ENCODE peak calls at places on chromosomes 1 and 21, in ten cellular contexts. Y is DND-41, J is ovary, B is heart left ventricle, H is tibial artery, E is mammary epithelial cell, I is iPS DF 6.9, Q is upper lobe of right lung, S is breast epithelium, U is kidney epithelial cell. P is an unnamed sample. For H3K27me3, the result is how much of the 10 kb centered on the place peaks cover.

GRCh38 chr1:154626456-154627246 is 18.7 kb upstream of the ADAR start:
- DNase-seq in B (no peak), Q (no peak), S (no peak), Y (no peak), I (no peak), H (no peak), J (no peak), E (no peak), U (no peak), P (peak)

GRCh38 chr1:64982134-64982533 is 15.8 kb upstream of the JAK1 start:
- DNase-seq in Y (no peak), Q (no peak), I (no peak), U (peak), J (no peak), B (no peak), E (no peak), S (no peak), H (no peak), P (no peak)

GRCh38 chr1:224592636-224593579 is 23.2 kb upstream of the CNIH3 start:
- DNase-seq in S (peak), J (no peak), I (no peak), U (peak), E (peak), Y (peak), Q (no peak), B (no peak), H (no peak), P (no peak)

GRCh38 chr1:37473431-37474050 is 839 bp upstream of the ZC3H12A start:
- DNase-seq in H (no peak), Y (no peak), I (no peak), Q (no peak), U (no peak), E (no peak), J (no peak), S (peak), B (no peak), P (no peak)

GRCh38 chr21:30479259-30479658 is 908 bp downstream of the KRTAP19-1 start:
- DNase-seq in Q (no peak), U (no peak), Y (no peak), S (no peak), I (no peak), H (no peak), E (no peak), J (no peak), B (no peak), P (no peak)

GRCh38 chr1:48039088-48040049 is 42.2 kb upstream of the TRABD2B start:
- DNase-seq in I (no peak), S (no peak), E (peak), B (peak), Q (no peak), H (peak), Y (no peak), J (no peak), U (peak), P (no peak)

GRCh38 chr1:238558156-238558555 is 667.4 kb upstream of the ZP4 start:
- DNase-seq in I (no peak), B (no peak), S (no peak), J (no peak), H (no peak), Q (no peak), Y (no peak), E (peak), U (peak), P (no peak)

GRCh38 chr1:48923116-48923515 is 146.4 kb upstream of the BEND5 start:
- DNase-seq in I (no peak), B (no peak), Q (no peak), S (no peak), J (no peak), U (no peak), E (no peak), Y (no peak), H (no peak), P (no peak)

GRCh38 chr1:76833151-76833550 is 34.1 kb upstream of the ST6GALNAC5 start:
- DNase-seq in I (no peak), J (no peak), S (no peak), B (no peak), H (no peak), Q (no peak), E (peak), Y (no peak), U (no peak), P (no peak)

GRCh38 chr21:35410123-35410522 is 361.0 kb upstream of the RUNX1 start:
- DNase-seq in Q (no peak), I (no peak), Y (no peak), J (no peak), B (no peak), U (no peak), S (no peak), E (no peak), H (no peak), P (no peak)

GRCh38 chr1:226888816-226889215 is 18.4 kb downstream of the PSEN2 start:
- DNase-seq in I (no peak), B (no peak), E (no peak), Y (no peak), Q (no peak), H (peak), J (no peak), U (no peak), S (no peak), P (no peak)

GRCh38 chr1:206998811-206999210 is 28.6 kb upstream of the FCAMR start:
- DNase-seq in B (no peak), J (no peak), U (no peak), Y (no peak), I (no peak), E (no peak), S (no peak), H (no peak), Q (no peak), P (no peak)

GRCh38 chr1:6927626-6928025 is 142.4 kb downstream of the CAMTA1 start:
- DNase-seq in Q (peak), Y (no peak), E (peak), U (no peak), S (peak), H (peak), I (no peak), J (no peak), B (no peak), P (no peak)

GRCh38 chr1:90851711-90852050 is 134.6 kb upstream of the BARHL2 start:
- DNase-seq in E (no peak), B (no peak), U (no peak), Y (no peak), Q (no peak), I (no peak), S (no peak), H (no peak), J (no peak), P (no peak)

GRCh38 chr1:90854559-90854958 is 137.5 kb upstream of the BARHL2 start:
- DNase-seq in E (no peak), U (no peak), J (no peak), Y (no peak), S (no peak), B (no peak), H (no peak), I (no peak), Q (no peak), P (no peak)

GRCh38 chr1:90850925-90851710 is 134.0 kb upstream of the BARHL2 start:
- DNase-seq in S (peak), B (peak), I (no peak), Q (peak), Y (no peak), U (peak), H (peak), E (peak), J (peak), P (peak)

DNA sequence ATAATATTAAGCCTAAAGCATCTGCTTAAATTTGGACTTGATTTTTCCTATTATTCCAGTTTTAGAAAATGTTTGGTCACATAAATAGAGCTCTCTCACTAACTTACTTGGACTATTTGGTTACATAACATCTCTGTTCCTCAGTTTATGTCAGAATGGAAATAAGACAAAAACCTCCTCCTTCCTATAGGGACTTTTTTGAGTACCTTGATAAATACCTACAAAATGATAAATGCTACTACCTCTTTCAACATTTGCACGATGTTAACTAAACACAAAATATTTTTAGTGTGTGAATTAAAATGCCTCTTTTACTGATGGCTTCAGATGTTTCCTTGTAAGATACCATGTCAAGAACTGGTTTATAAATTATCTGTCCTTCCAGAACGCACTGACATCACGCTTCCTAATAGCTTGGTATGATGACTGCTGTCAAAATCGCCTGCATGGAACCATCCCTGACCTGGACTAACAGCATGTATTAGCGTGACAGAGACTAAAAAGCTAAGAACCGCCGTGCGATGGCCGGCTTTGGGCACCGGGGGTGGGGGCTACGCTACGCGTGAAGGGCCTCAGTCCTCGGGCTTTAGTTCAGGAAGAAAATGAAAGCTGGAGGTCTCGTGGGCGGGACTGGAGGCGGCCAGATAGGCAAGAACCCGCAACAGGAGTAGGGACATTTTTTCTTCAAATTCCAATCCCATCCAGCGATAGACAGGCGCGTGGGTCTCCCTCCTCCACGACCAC is 133.3 kb upstream of the BARHL2 start:
- DNase-seq in S (no peak), B (peak), H (no peak), Q (peak), E (no peak), U (no peak), J (peak), I (no peak), Y (no peak), P (no peak)
- H3K27me3 ChIP-seq in S (under half), B (under half), H (under half), Q (under half), E (under half), U (under half), J (under half), I (under half), Y (under half), P (under half)

GRCh38 chr1:181626252-181626938 is 143.1 kb downstream of the CACNA1E start:
- DNase-seq in S (no peak), U (no peak), H (no peak), I (no peak), J (no peak), Q (no peak), E (no peak), Y (no peak), B (no peak), P (no peak)

GRCh38 chr1:181632960-181633359 is 149.6 kb downstream of the CACNA1E start:
- DNase-seq in I (no peak), Y (no peak), E (no peak), J (no peak), Q (no peak), H (no peak), B (no peak), U (no peak), S (no peak), P (no peak)

GRCh38 chr1:181630838-181631237 is 147.5 kb downstream of the CACNA1E start:
- DNase-seq in Q (peak), E (no peak), I (no peak), S (peak), J (no peak), U (no peak), H (no peak), Y (no peak), B (no peak), P (no peak)

GRCh38 chr1:181632492-181632891 is 149.2 kb downstream of the CACNA1E start:
- DNase-seq in U (no peak), H (no peak), I (no peak), B (no peak), Y (no peak), Q (no peak), J (no peak), S (no peak), E (no peak), P (no peak)

DNA sequence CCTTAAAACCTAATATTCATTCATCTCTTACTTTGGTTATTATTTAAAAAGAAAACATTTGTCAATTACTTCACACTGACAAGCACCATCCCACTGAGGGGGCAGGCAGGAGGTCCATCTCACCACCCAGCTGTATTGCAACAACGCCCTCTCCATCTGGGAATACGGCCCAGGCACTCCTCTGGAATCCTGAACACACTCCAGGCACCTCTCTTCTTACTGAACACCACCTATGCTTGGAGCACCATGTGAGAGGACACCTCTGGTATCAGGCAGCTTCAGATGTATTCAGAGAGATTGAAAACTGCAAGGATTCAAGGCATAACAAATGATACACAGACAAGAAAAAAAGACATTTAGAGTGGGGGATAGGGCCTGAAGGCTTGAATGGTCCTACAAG is 147.1 kb downstream of the CACNA1E start:
- DNase-seq in Q (no peak), H (no peak), B (no peak), E (no peak), S (no peak), U (no peak), J (no peak), I (no peak), Y (no peak), P (no peak)
- H3K27me3 ChIP-seq in Q (under half), H (under half), B (under half), E (under half), S (under half), U (under half), J (under half), I (under half), Y (under half), P (under half)

GRCh38 chr1:978835-979743 is 2.8 kb downstream of the PERM1 start:
- DNase-seq in U (no peak), B (peak), H (no peak), Y (no peak), Q (peak), I (no peak), J (peak), E (no peak), S (no peak), P (no peak)
- H3K27me3 ChIP-seq in U (under half), B (under half), H (under half), Y (under half), Q (under half), I (under half), J (under half), E (under half), S (under half), P (under half)

GRCh38 chr1:213939888-213940287 is 47.9 kb upstream of the PROX1 start:
- DNase-seq in B (no peak), Q (no peak), S (no peak), J (no peak), E (no peak), U (no peak), I (no peak), Y (no peak), H (no peak), P (no peak)

GRCh38 chr1:213936571-213936970 is 51.2 kb upstream of the PROX1 start:
- DNase-seq in Q (no peak), E (no peak), I (no peak), H (no peak), U (no peak), S (no peak), B (no peak), J (no peak), Y (no peak), P (no peak)

GRCh38 chr1:213938776-213939175 is 49.0 kb upstream of the PROX1 start:
- DNase-seq in U (no peak), S (no peak), Q (no peak), Y (no peak), I (no peak), J (no peak), H (no peak), B (no peak), E (no peak), P (no peak)

DNA sequence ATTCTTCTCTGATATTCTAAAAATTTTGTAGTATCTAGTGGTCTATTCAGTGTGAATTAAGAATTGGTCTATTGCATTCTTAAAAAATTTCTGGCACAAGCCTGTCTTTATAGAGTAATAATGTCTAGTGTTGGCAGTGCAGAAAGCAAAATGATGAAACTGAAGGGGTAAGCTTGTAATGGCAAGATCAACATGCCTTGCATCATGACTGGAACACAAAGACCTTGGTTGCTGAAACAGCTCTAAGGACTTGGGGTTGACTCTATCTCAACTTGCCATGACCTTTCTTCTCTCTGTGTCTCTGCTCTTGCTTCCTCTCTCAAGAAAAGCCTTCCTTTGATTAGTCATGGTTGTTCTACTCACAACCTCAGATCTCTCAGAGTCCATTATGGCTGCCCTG is 46.8 kb upstream of the PROX1 start:
- DNase-seq in Y (no peak), I (no peak), U (no peak), H (no peak), J (no peak), S (no peak), E (no peak), Q (no peak), B (no peak), P (no peak)
- H3K27me3 ChIP-seq in Y (under half), I (under half), U (under half), H (under half), J (under half), S (under half), E (under half), Q (under half), B (under half), P (under half)

DNA sequence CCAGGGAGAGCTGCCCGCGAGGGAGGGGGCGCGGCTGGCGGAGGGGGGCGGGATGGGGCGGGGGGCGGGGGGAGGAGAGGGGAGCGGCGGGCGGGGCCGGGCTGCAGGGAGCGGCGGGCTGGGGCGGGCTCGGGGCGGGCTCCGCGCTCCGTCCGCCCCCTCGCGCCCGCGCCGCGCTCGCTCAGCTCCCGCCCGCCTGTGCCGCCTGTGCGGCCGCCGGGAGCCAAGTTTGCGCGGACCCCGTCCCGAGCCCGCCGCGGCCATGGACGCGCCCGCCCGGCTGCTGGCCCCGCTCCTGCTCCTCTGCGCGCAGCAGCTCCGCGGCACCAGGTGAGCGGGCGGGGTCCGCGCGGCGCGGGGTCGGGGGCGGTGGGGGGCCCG is at the start of gene GABRD:
- DNase-seq in I (no peak), E (no peak), J (no peak), Q (no peak), B (no peak), S (no peak), H (no peak), U (no peak), Y (no peak), P (no peak)
- H3K27me3 ChIP-seq in I (under half), E (under half), J (under half), Q (half or more), B (half or more), S (half or more), H (half or more), U (half or more), Y (under half), P (under half)

DNA sequence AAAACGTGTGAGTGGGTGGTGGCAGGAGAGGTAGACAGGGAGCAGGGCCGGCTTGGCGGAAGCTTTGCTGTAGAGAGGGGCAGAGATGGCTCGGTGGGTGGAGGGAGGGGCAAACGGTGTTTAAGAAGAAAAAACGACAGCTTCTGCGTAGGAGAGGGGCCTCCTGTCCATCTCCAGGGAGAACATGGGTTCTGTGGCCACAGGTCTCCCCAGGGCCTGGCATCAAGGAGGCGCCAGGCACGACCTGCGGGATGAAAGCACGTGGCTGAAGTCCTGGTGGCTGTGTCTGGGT is 1.0 kb upstream of the PRKCZ start:
- DNase-seq in I (no peak), B (no peak), U (no peak), Q (no peak), S (no peak), E (no peak), J (no peak), Y (no peak), H (no peak), P (no peak)
- H3K27me3 ChIP-seq in I (under half), B (under half), U (under half), Q (under half), S (under half), E (under half), J (under half), Y (under half), H (half or more), P (under half)

DNA sequence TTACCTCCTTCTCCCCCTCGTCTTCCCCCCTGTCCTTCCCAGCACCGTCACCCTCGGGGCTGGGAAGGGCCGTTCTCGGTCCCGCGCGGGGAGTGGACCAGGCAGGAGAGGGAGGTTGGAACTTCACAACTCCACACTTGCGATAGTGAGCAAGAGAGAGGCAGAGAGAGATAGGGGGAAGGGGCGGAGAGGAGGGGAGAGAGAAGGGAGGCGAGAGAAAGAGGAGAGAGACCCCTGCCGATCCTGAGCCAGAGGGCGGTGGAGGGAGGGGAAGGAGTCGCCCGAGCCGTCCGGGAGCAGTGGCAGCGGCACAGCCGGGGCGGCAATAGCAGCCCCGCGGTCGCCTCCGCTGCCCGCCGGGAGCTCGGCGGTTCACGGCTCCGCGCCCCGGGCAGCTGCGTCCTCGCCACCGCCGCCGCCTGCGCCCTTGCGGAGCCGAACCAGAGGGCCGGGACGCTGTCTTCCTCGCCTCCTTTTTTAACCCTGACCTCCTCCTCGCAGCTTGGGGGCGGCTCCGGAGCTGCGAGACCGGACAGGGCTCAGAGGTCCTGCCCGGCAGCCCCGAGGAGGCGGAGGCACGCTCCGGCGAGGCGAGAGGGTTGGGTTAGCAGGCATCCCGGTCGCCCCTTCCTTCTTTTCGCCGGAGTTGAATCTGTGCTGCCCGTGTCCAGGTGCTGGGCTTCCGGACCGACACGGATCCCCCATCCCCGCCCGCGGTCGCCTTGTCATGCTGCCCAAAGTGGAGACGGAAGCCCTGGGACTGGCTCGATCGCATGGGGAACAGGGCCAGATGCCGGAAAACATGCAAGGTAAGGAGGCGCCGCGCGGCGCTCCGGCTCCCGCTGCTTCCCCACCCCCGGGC is 11.7 kb downstream of the NR5A2 start:
- DNase-seq in B (peak), S (no peak), H (peak), I (no peak), E (peak), J (no peak), Y (no peak), U (no peak), Q (peak), P (peak)
- H3K27me3 ChIP-seq in B (half or more), S (half or more), H (half or more), I (under half), E (half or more), J (under half), Y (under half), U (half or more), Q (half or more), P (under half)

GRCh38 chr1:234763361-234763760 is 153.4 kb upstream of the IRF2BP2 start:
- DNase-seq in E (no peak), B (no peak), S (no peak), Y (no peak), Q (no peak), I (no peak), J (no peak), H (no peak), U (no peak), P (no peak)

GRCh38 chr1:234763910-234764309 is 153.9 kb upstream of the IRF2BP2 start:
- DNase-seq in Q (no peak), H (no peak), I (no peak), B (no peak), S (no peak), U (no peak), Y (no peak), J (no peak), E (no peak), P (no peak)

GRCh38 chr1:234765672-234766071 is 155.7 kb upstream of the IRF2BP2 start:
- DNase-seq in Q (no peak), J (no peak), U (no peak), S (no peak), H (no peak), E (no peak), I (no peak), Y (no peak), B (no peak), P (no peak)

GRCh38 chr1:234768171-234768568 is 158.2 kb upstream of the IRF2BP2 start:
- DNase-seq in H (no peak), J (no peak), B (no peak), Y (no peak), E (no peak), Q (no peak), S (no peak), U (no peak), I (no peak), P (no peak)

GRCh38 chr1:234765181-234765580 is 155.2 kb upstream of the IRF2BP2 start:
- DNase-seq in Q (no peak), E (no peak), Y (no peak), B (no peak), H (no peak), J (no peak), I (no peak), S (no peak), U (no peak), P (no peak)
- H3K27me3 ChIP-seq in Q (under half), E (under half), Y (under half), B (under half), H (under half), J (under half), I (under half), S (under half), U (under half), P (under half)

P was measured in CD4-positive, CD25-positive, alpha-beta regulatory T cell.